ENCODE peak calls at places on chromosome 10, in five cellular contexts. E is GM23338, L is HepG2, Z is K562, W is GM12878. U is an unnamed sample.
A peak's percentile ranks its signal among the peaks of the same experiment; 100 is the strongest.

GRCh38 chr10:107230854-107231253 is 66.3 kb upstream of the SORCS1 start:
- DNase-seq in E (no peak), L (no peak), Z (no peak), W (no peak), U (no peak)

GRCh38 chr10:71475243-71475871 is 78.6 kb downstream of the CDH23 start:
- DNase-seq in E (peak; percentile 55), L (no peak), Z (no peak), W (no peak), U (no peak)

GRCh38 chr10:131115321-131115720 is 196.2 kb downstream of the TCERG1L start:
- DNase-seq in E (no peak), L (no peak), Z (no peak), W (no peak), U (no peak)

GRCh38 chr10:57338823-57339558 is 928.7 kb downstream of the IPMK start:
- DNase-seq in E (peak; percentile 84), L (peak; percentile 45), Z (peak; percentile 13), W (peak; percentile 7), U (peak; percentile 58)

GRCh38 chr10:64468219-64468618 is 947.0 kb downstream of the REEP3 start:
- DNase-seq in E (no peak), L (no peak), Z (no peak), W (no peak), U (no peak)

GRCh38 chr10:14926722-14927416 is 27.0 kb downstream of the DCLRE1C start:
- DNase-seq in E (no peak), L (no peak), Z (no peak), W (peak; percentile 74), U (no peak)

GRCh38 chr10:14605231-14605925 is 169.3 kb downstream of the FAM107B start:
- DNase-seq in E (peak; percentile 14), L (peak; percentile 44), Z (no peak), W (peak; percentile 87), U (peak; percentile 75)

GRCh38 chr10:47047127-47047504 is 135.9 kb downstream of the PTPN20 start:
- DNase-seq in E (no peak), L (no peak), Z (no peak), W (no peak), U (no peak)

GRCh38 chr10:132232553-132232949 is 45.8 kb downstream of the DPYSL4 start:
- DNase-seq in E (no peak), L (no peak), Z (no peak), W (no peak), U (no peak)

GRCh38 chr10:108388716-108389115 is 1224.2 kb upstream of the SORCS1 start:
- DNase-seq in E (no peak), L (no peak), Z (no peak), W (no peak), U (no peak)

GRCh38 chr10:3500408-3500856 is 284.6 kb downstream of the KLF6 start:
- DNase-seq in E (peak; percentile 85), L (peak; percentile 88), Z (no peak), W (no peak), U (peak; percentile 88)

GRCh38 chr10:87636313-87636915 is 23.3 kb upstream of the PAPSS2 start:
- DNase-seq in E (no peak), L (no peak), Z (no peak), W (no peak), U (no peak)

GRCh38 chr10:122301055-122301810 is 30.1 kb downstream of the BTBD16 start:
- DNase-seq in E (no peak), L (no peak), Z (no peak), W (no peak), U (no peak)

GRCh38 chr10:28426392-28427159 is 106.3 kb upstream of the WAC start:
- DNase-seq in E (no peak), L (no peak), Z (no peak), W (no peak), U (no peak)

GRCh38 chr10:61965694-61966284 is 64.3 kb downstream of the ARID5B start:
- DNase-seq in E (no peak), L (no peak), Z (no peak), W (no peak), U (no peak)

GRCh38 chr10:130747946-130748345 is 563.6 kb downstream of the TCERG1L start:
- DNase-seq in E (no peak), L (no peak), Z (no peak), W (no peak), U (no peak)

GRCh38 chr10:129191848-129192247 is 275.2 kb upstream of the MGMT start:
- DNase-seq in E (no peak), L (no peak), Z (no peak), W (no peak), U (no peak)

GRCh38 chr10:2964632-2965296 is 102.6 kb upstream of the PFKP start:
- DNase-seq in E (no peak), L (no peak), Z (no peak), W (no peak), U (no peak)

GRCh38 chr10:105542401-105542800 is 901.3 kb downstream of the SORCS3 start:
- DNase-seq in E (no peak), L (no peak), Z (no peak), W (no peak), U (no peak)

GRCh38 chr10:49094707-49095106 is 20.6 kb downstream of the VSTM4 start:
- DNase-seq in E (no peak), L (no peak), Z (no peak), W (no peak), U (no peak)

GRCh38 chr10:125961743-125962142 is 65.4 kb downstream of the FANK1 start:
- DNase-seq in E (peak; percentile 32), L (no peak), Z (no peak), W (no peak), U (no peak)

GRCh38 chr10:16967866-16968721 is 150.9 kb upstream of the RSU1 start:
- DNase-seq in E (peak; percentile 68), L (peak; percentile 40), Z (no peak), W (no peak), U (peak; percentile 24)

DNA sequence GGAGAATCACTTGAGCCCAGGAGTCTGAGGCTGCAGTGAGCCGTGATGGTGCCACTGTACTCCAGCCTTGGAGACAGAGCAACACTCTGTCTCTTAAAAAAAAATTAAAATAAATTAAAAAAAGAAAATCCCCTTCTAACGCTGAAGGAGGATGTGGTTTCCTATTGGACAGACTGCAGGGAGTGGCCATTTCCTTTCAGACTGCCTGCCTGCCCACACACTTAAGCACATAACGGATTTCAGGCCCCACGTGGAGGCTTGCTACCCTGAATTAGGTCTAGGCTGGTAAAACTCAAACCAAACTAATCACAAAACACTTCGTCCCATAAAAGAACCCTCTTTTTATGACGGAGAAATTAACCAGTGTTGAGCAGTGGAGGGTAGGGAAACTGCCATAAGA is 34.0 kb downstream of the GATA3 start:
- DNase-seq in E (no peak), L (no peak), Z (no peak), W (no peak), U (no peak)
- TF ChIP-seq JUNB in E (no peak), L (no peak), Z (no peak), W (no peak), U (no peak)

GRCh38 chr10:104336829-104337526 is 1.3 kb downstream of the ITPRIP start:
- DNase-seq in E (no peak), L (peak; percentile 20), Z (no peak), W (no peak), U (no peak)
- TF ChIP-seq JUNB in E (no peak), L (no peak), Z (no peak), W (no peak), U (no peak)

DNA sequence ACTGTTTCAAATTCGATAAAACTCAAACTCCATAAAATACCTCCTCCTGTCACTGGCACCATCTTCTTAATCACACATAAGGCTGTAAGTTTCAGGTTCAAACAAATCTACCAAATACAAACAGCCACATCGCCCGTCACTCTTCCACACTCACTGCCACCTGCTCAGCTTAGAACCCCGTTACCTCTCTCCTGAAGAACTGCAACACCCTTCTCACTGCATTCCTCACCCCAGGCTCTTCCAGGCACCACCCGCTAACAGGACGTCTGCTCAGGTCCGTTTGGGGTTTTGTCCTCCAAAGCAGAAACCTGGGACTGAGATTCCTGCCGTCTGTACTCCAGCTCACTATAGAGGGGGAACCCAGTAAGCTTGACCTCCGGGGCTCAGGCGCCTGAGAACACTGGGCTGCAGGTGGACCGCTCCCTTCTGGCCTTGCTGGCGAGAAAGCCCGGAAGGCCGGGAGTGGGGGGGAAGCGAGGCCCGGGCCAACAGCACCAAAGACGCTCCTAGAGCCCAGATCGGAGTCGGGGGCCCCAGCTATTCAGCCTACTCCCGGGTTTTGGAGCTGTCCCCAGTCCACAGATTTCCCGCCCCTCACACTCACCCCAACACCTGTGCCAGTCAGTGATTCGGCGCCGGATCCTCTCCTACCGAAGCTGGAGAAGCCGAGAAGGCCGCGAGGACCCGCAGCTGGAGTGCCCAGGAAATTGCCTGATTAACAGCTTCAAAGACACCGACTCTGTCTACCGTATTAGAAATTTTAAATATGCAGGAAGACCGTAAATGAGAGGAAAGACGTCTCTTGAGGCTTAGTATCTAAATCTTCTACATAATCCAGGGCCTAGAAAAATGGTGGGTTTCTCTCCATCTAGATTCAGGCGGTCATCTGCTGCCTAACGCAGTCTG is at the start of gene AP3M1:
- DNase-seq in E (peak; percentile 97), L (no peak), Z (peak; percentile 89), W (peak; percentile 97), U (peak; percentile 89)
- TF ChIP-seq JUNB in E (no peak), L (no peak), Z (no peak), W (no peak), U (no peak)

DNA sequence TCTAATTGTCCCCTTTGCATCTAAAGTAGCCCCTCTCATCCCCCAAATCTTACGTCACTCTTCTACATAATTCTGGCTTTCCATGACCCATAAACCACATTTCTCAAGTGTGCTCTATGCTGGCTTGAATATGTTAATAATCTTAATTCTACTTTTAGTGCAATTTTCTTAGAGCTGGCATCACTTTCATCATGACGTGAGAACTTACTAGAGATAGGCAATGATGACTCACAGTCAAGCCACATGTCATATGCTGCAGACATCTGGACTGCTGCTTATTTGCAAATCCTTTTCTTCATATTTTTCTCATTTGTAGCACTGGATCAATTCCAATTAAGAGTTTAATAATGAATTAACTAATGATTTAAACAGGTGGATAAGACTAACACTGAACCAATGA is 260.7 kb upstream of the PRKCQ start:
- DNase-seq in E (no peak), L (no peak), Z (no peak), W (no peak), U (no peak)
- TF ChIP-seq JUNB in E (no peak), L (no peak), Z (no peak), W (no peak), U (no peak)

DNA sequence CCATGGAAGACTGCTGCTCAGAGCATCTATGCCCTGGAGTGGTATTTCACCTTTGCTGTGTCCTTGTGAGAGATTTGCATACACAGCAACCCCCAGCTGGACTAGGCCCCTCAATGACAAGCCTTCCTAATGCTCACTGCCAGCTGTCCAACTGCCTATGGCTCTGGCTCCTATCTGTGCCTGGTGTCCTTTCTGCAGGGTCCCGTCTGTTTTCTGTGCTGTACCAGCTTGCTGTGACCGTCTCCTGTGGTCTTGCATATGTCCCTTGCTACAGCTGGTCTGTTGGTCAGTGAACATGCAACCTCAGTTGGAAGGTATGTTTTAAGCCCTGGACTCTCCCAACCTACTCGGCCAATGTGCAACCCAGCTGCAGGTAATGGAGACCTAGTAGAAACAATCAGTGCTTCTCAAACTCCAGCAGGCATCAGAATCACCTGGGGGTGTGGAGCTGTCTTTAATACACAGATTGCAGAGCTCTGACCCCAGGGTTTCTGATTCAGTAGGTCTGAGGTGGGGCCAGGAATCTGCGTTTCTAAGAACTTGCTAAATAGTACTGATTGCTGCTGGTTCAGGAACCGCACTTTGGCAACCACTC is 306.4 kb upstream of the ZNF32 start:
- DNase-seq in E (peak; percentile 2), L (no peak), Z (no peak), W (no peak), U (no peak)
- TF ChIP-seq JUNB in E (no peak), L (no peak), Z (no peak), W (no peak), U (no peak)